ENCODE peak calls at places on chromosomes 5 and 9, in five cellular contexts. Q, K, N, E and C are unnamed samples.

GRCh38 chr5:74055446-74056097 is 429.6 kb downstream of the ARHGEF28 start:
- ATAC-seq in Q (no peak), K (no peak), N (no peak), E (peak), C (no peak)

GRCh38 chr5:172701336-172702061 is 60.4 kb downstream of the NEURL1B start:
- ATAC-seq in Q (no peak), K (no peak), N (no peak), E (no peak), C (no peak)

GRCh38 chr5:128009399-128009798 is 74.2 kb upstream of the SLC12A2 start:
- ATAC-seq in Q (no peak), K (no peak), N (no peak), E (no peak), C (no peak)

GRCh38 chr5:122259995-122260394 is 52.0 kb upstream of the SNCAIP start:
- ATAC-seq in Q (no peak), K (no peak), N (no peak), E (no peak), C (peak)

GRCh38 chr5:134738963-134739661 is 764 bp downstream of the CAMLG start:
- ATAC-seq in Q (peak), K (peak), N (peak), E (peak), C (no peak)

GRCh38 chr9:131608469-131609115 is 63.3 kb downstream of the PRRT1B start:
- ATAC-seq in Q (peak), K (no peak), N (peak), E (no peak), C (peak)

GRCh38 chr5:154288145-154288544 is 97.6 kb downstream of the GALNT10 start:
- ATAC-seq in Q (no peak), K (no peak), N (no peak), E (no peak), C (peak)

GRCh38 chr5:142096382-142096781 is 12.2 kb upstream of the NDFIP1 start:
- ATAC-seq in Q (no peak), K (no peak), N (no peak), E (no peak), C (no peak)

GRCh38 chr5:35316611-35317307 is 86.5 kb upstream of the PRLR start:
- ATAC-seq in Q (no peak), K (no peak), N (no peak), E (peak), C (no peak)

GRCh38 chr5:99771296-99771695 is 763.9 kb upstream of the FAM174A start:
- ATAC-seq in Q (no peak), K (no peak), N (no peak), E (no peak), C (no peak)

GRCh38 chr5:159547466-159548195 is 217.3 kb upstream of the IL12B start:
- ATAC-seq in Q (no peak), K (no peak), N (no peak), E (no peak), C (no peak)

GRCh38 chr5:159552751-159553150 is 222.5 kb upstream of the IL12B start:
- ATAC-seq in Q (no peak), K (no peak), N (no peak), E (no peak), C (no peak)

GRCh38 chr5:159549046-159549445 is 218.8 kb upstream of the IL12B start:
- ATAC-seq in Q (no peak), K (no peak), N (no peak), E (no peak), C (no peak)

GRCh38 chr5:159550951-159551350 is 220.7 kb upstream of the IL12B start:
- ATAC-seq in Q (no peak), K (no peak), N (no peak), E (no peak), C (no peak)

DNA sequence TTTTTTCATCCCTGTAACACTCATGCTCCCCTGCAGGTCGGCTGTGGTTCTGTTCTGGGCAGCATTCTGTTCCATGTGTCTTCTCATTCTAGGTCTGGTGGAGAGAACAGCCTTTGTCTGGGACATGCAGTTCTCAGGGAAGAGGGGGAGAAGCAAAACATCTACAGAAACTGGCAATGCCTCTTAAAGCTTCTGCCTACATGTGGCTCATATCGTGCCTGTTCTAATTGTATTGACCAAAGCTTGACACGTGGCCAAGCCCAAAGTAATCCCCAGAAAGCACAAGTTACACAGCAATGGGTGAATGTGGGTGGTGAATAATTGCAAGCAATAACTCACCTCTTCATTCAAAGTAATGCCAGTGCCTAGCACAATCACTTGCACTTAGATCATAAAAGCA is 218.2 kb upstream of the IL12B start:
- ATAC-seq in Q (no peak), K (no peak), N (no peak), E (no peak), C (no peak)
- TF ChIP-seq POLR2AphosphoS5 in Q (no peak), K (no peak), N (no peak), E (no peak), C (no peak)

DNA sequence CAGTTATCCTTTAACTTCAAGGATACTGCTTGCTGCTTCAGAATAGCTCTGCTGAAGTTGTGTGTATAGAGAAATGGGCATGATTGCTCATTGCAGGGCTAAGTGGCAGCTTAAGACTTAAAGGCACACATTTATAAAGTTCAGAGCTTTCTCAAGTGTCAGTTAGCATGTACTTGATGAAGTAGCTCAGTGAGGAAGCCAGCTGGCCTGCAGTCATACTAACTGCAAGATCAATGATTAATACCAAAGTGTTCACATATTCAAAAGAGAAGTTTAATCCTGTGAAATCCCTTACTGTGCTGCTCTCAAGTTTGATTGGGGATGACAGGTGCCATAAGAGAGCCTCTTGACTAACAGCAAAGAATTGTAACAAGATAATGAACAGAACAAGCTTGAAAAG is 483.4 kb upstream of the NUDT12 start:
- ATAC-seq in Q (peak), K (no peak), N (no peak), E (no peak), C (no peak)
- TF ChIP-seq EP300 in Q (no peak), K (no peak), N (no peak), E (no peak), C (no peak)

DNA sequence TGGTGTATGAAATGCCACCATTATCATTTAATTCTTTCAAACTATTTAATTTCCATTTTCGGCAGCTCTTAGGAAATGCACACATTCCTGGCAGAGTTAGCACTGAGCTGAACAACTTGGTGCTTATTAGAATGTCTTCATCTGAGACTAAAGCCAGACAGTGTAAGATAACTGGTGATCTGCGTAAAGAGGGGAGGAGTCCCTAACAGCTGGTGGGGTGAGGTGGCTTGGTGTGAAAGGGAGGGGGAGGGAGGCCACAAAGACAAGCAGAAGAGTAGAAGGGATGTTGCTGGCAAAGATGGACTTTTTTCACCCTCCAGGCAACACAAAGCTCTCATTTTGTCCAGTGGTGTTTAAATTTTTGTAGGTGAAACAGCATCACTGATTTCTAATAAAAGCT is 535.0 kb downstream of the PDE4D start:
- ATAC-seq in Q (peak), K (no peak), N (no peak), E (no peak), C (peak)
- TF ChIP-seq POLR2AphosphoS5 in Q (no peak), K (no peak), N (no peak), E (no peak), C (no peak)

DNA sequence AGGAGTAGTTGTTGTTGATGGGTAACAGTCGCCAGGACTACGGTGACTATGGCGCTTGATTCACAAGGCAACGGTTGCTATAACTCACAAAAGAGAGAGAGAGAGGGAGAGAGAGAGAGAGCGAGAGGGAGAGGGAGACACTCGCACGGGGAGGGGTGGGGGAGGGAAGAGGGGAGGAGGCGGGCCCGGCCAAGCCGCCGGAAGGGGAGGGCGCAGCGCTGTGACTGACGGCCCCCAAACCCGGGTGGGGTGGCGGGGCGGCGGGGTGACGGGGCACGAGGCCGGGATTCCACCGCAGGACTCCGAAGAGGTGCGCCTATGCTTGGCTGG is at the start of gene RFX3:
- ATAC-seq in Q (peak), K (peak), N (peak), E (peak), C (peak)
- TF ChIP-seq EP300 in Q (peak), K (no peak), N (no peak), E (peak), C (no peak)

GRCh38 chr5:126830061-126830460 is 53.1 kb downstream of the LMNB1 start:
- ATAC-seq in Q (no peak), K (no peak), N (no peak), E (no peak), C (no peak)

GRCh38 chr5:126826619-126827215 is 49.8 kb downstream of the LMNB1 start:
- ATAC-seq in Q (no peak), K (no peak), N (no peak), E (no peak), C (no peak)

GRCh38 chr5:126831175-126831574 is 54.2 kb downstream of the LMNB1 start:
- ATAC-seq in Q (no peak), K (no peak), N (no peak), E (no peak), C (no peak)

DNA sequence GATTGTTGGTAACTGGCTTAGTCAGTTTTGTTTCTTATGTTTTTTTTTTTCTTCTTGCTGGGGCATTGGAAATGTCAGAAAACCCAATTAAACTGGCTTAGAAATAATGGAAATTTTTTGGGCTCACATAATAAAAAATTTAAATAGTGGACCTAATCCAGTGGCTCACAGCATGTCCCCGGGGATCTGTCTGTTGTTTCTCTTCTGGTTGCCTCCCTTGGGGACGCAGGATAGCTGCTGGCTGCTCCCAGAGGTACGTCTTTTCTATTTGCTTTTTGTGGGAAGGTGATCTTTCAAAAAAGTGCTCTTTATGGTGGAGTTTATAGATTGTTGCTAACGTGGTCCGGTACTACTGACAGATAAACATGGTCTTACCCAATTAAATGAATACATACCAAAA is 52.2 kb downstream of the LMNB1 start:
- ATAC-seq in Q (no peak), K (no peak), N (no peak), E (no peak), C (no peak)
- TF ChIP-seq POLR2AphosphoS5 in Q (no peak), K (no peak), N (no peak), E (no peak), C (no peak)

GRCh38 chr9:76374702-76375543 is 19.3 kb downstream of the RFK start:
- ATAC-seq in Q (peak), K (peak), N (peak), E (no peak), C (peak)
- TF ChIP-seq EP300 in Q (no peak), K (peak), N (no peak), E (no peak), C (no peak)

GRCh38 chr9:18973348-18973747 is 59.7 kb downstream of the SAXO1 start:
- ATAC-seq in Q (no peak), K (no peak), N (no peak), E (no peak), C (no peak)
- TF ChIP-seq POLR2AphosphoS5 in Q (no peak), K (no peak), N (no peak), E (no peak), C (no peak)

GRCh38 chr9:72312563-72312962 is 52.4 kb downstream of the ZFAND5 start:
- ATAC-seq in Q (no peak), K (no peak), N (no peak), E (no peak), C (no peak)
- TF ChIP-seq EP300 in Q (no peak), K (no peak), N (no peak), E (no peak), C (no peak)

GRCh38 chr9:33131505-33132248 is 35.5 kb downstream of the B4GALT1 start:
- ATAC-seq in Q (no peak), K (no peak), N (peak), E (no peak), C (no peak)

GRCh38 chr9:33130501-33130900 is 36.6 kb downstream of the B4GALT1 start:
- ATAC-seq in Q (peak), K (no peak), N (no peak), E (peak), C (no peak)

GRCh38 chr9:33132249-33132772 is 34.8 kb downstream of the B4GALT1 start:
- ATAC-seq in Q (no peak), K (no peak), N (no peak), E (no peak), C (peak)

GRCh38 chr9:33129886-33130284 is 37.3 kb downstream of the B4GALT1 start:
- ATAC-seq in Q (peak), K (no peak), N (no peak), E (peak), C (no peak)

DNA sequence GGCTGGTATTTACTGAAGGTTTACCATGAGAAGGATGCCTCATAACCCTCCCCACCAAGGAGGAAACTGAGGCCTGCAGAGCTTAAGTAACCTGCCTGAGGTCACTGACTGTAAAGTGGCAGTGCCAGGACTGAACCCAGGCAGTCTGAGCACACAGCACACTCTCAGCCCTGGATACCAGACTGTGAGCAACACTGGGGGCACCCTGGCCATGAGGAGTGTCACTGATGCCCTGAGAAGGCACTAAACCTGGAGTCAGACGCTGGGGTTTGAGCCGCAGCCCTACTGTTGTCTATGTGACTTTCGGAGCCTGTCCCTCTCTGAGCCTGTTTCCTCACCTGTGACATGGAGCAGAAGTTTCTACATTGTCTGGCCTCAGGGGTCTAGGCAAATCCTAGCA is 36.2 kb downstream of the B4GALT1 start:
- ATAC-seq in Q (no peak), K (no peak), N (no peak), E (peak), C (no peak)
- TF ChIP-seq POLR2AphosphoS5 in Q (no peak), K (no peak), N (no peak), E (no peak), C (no peak)

GRCh38 chr9:132931178-132931735 is 13.2 kb downstream of the TSC1 start:
- ATAC-seq in Q (no peak), K (peak), N (no peak), E (no peak), C (no peak)
- TF ChIP-seq EP300 in Q (no peak), K (no peak), N (no peak), E (no peak), C (no peak)